ENCODE peak calls at places on chromosomes 4 and X, in six cellular contexts. Q is endodermal cell, F is GM23338, O is hepatocyte, S is PC-3, Z is GM23248. L is an unnamed sample.

GRCh38 chr4:118351851-118352827 is 664 bp downstream of the PRSS12 start:
- DNase-seq in Q (peak; percentile 84), F (peak; percentile 65), O (peak; percentile 45), S (no peak), Z (peak; percentile 50), L (peak; percentile 57)

GRCh38 chr4:152165146-152165545 is 370.7 kb downstream of the FBXW7 start:
- DNase-seq in Q (peak; percentile 78), F (peak; percentile 69), O (no peak), S (peak; percentile 10), Z (peak; percentile 30), L (no peak)

GRCh38 chr4:150297861-150298474 is 219.7 kb downstream of the DCLK2 start:
- DNase-seq in Q (peak; percentile 70), F (peak; percentile 70), O (peak; percentile 68), S (peak; percentile 76), Z (peak; percentile 71), L (no peak)

GRCh38 chrX:97060019-97060418 is 176.3 kb downstream of the RPA4 start:
- DNase-seq in Q (peak; percentile 85), F (peak; percentile 51), O (no peak), S (no peak), Z (no peak), L (no peak)

GRCh38 chr4:3317656-3318211 is 24.9 kb downstream of the RGS12 start:
- DNase-seq in Q (peak; percentile 40), F (no peak), O (no peak), S (no peak), Z (no peak), L (no peak)

GRCh38 chrX:154082396-154083133 is 15.0 kb downstream of the MECP2 start:
- DNase-seq in Q (no peak), F (no peak), O (peak; percentile 29), S (peak; percentile 36), Z (peak; percentile 79), L (peak; percentile 39)

GRCh38 chr4:120132935-120133334 is 66.3 kb upstream of the MAD2L1 start:
- DNase-seq in Q (no peak), F (no peak), O (no peak), S (peak; percentile 15), Z (no peak), L (no peak)

GRCh38 chr4:15006416-15007024 is 4.2 kb downstream of the CPEB2 start:
- DNase-seq in Q (no peak), F (no peak), O (no peak), S (peak; percentile 14), Z (peak; percentile 42), L (no peak)

GRCh38 chr4:140986045-140986444 is 147.2 kb downstream of the RNF150 start:
- DNase-seq in Q (no peak), F (no peak), O (no peak), S (no peak), Z (no peak), L (no peak)

GRCh38 chr4:45662996-45663395 is 460.9 kb downstream of the GABRG1 start:
- DNase-seq in Q (no peak), F (peak; percentile 9), O (peak; percentile 39), S (peak; percentile 46), Z (peak; percentile 83), L (peak; percentile 71)

GRCh38 chr4:78776729-78777555 is 792 bp downstream of the BMP2K start:
- DNase-seq in Q (peak; percentile 79), F (peak; percentile 63), O (peak; percentile 60), S (peak; percentile 74), Z (peak; percentile 90), L (peak; percentile 73)

GRCh38 chr4:78772526-78773084 is 3.5 kb upstream of the BMP2K start:
- DNase-seq in Q (no peak), F (no peak), O (no peak), S (no peak), Z (no peak), L (no peak)

GRCh38 chr4:78776031-78776728 is at the start of gene BMP2K:
- DNase-seq in Q (peak; percentile 95), F (peak; percentile 89), O (peak; percentile 93), S (peak; percentile 62), Z (peak; percentile 89), L (peak; percentile 77)

GRCh38 chr4:78775278-78776030 is 696 bp upstream of the BMP2K start:
- DNase-seq in Q (peak; percentile 95), F (peak; percentile 88), O (peak; percentile 93), S (peak; percentile 65), Z (peak; percentile 88), L (peak; percentile 74)

DNA sequence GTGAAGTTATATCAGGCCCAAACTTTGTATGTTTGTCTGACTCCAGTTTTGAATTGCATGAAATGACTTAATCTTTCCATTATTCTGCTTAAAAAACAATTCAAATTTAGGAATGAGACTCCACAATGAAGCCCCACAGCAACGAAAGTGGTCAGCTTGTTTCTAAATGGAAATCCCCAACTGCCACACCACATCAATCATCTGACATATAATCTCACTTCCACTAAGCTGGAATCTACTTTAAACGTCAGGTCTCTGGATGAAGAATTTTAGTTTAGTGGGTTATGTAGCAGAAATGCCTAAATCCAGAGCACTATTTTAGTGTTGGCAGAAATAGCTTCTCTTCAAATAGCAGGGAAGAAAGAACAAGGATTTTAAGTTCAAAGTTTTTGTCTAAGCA is 1.8 kb upstream of the BMP2K start:
- DNase-seq in Q (no peak), F (no peak), O (no peak), S (no peak), Z (no peak), L (no peak)
- H3K4me3 ChIP-seq in Q (peak overlapping the region; percentile 86), F (no peak overlapping the region), O (no peak overlapping the region), S (no peak overlapping the region), Z (no peak overlapping the region), L (no peak overlapping the region)

GRCh38 chrX:30301203-30301602 is 8.0 kb downstream of the NR0B1 start:
- DNase-seq in Q (no peak), F (peak; percentile 3), O (no peak), S (no peak), Z (no peak), L (no peak)

GRCh38 chrX:30304866-30305265 is 4.3 kb downstream of the NR0B1 start:
- DNase-seq in Q (no peak), F (no peak), O (no peak), S (peak; percentile 76), Z (no peak), L (no peak)

GRCh38 chrX:30296408-30297254 is 12.6 kb downstream of the NR0B1 start:
- DNase-seq in Q (no peak), F (no peak), O (no peak), S (peak; percentile 29), Z (no peak), L (no peak)

GRCh38 chrX:30302957-30303356 is 6.2 kb downstream of the NR0B1 start:
- DNase-seq in Q (peak; percentile 42), F (no peak), O (no peak), S (peak; percentile 48), Z (peak; percentile 72), L (peak; percentile 20)

DNA sequence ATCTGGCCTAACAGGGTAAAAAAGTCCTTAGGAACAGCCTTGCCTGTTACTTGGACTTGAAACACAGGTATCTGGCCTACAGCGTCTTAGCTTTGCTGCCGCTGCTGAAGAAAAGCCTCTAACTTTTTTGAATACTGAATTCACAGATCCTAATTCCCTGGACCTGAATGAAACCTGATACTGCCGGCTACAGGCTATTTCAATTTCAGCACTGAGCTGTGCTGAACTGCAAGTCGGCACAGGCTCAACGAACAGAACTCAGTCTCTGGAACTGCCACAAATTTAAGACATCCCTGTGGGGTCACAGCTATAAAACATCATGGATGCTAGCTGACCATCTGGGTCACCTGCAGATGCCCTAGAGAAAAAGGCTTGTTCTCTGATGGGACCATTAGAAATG is 7.2 kb downstream of the NR0B1 start:
- DNase-seq in Q (peak; percentile 35), F (peak; percentile 2), O (peak; percentile 10), S (peak; percentile 48), Z (peak; percentile 42), L (no peak)
- H3K4me3 ChIP-seq in Q (no peak overlapping the region), F (no peak overlapping the region), O (no peak overlapping the region), S (peak overlapping the region; percentile 30), Z (no peak overlapping the region), L (no peak overlapping the region)

DNA sequence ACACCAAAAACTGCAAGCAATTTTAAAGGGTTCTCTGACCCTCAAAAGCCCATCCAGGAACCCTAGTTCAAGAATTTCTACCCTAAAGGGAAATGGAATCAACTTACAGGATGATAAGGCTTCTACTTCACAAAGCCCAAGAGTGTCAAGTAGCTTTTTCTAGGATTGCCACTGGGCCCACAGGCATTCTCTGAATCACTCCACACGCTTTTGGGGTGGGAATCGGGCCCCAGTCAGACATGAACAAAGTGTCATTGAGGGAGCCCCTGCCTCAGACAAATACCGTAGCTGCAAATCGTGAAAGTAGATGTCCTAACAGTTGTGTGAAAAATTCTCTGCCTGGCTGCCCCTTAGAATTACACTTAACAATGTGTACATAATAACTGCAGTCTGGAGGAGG is 36.8 kb downstream of the CHRDL1 start:
- DNase-seq in Q (no peak), F (no peak), O (no peak), S (no peak), Z (no peak), L (no peak)
- H3K4me3 ChIP-seq in Q (no peak overlapping the region), F (no peak overlapping the region), O (no peak overlapping the region), S (no peak overlapping the region), Z (no peak overlapping the region), L (no peak overlapping the region)

GRCh38 chrX:101483705-101484104 is 1.6 kb upstream of the ARMCX4 start:
- DNase-seq in Q (peak; percentile 51), F (peak; percentile 61), O (no peak), S (no peak), Z (no peak), L (no peak)

GRCh38 chrX:101488796-101489195 is 3.5 kb downstream of the ARMCX4 start:
- DNase-seq in Q (no peak), F (no peak), O (no peak), S (no peak), Z (no peak), L (no peak)

GRCh38 chrX:101482296-101482695 is 3.0 kb upstream of the ARMCX4 start:
- DNase-seq in Q (no peak), F (no peak), O (no peak), S (no peak), Z (peak; percentile 7), L (no peak)

GRCh38 chrX:101485212-101486064 is at the start of gene ARMCX4:
- DNase-seq in Q (peak; percentile 88), F (peak; percentile 76), O (peak; percentile 79), S (no peak), Z (peak; percentile 76), L (peak; percentile 3)
- H3K4me3 ChIP-seq in Q (peak within 1 kb of the TSS; percentile 84), F (peak within 1 kb of the TSS; percentile 63), O (peak within 1 kb of the TSS; percentile 52), S (no peak within 1 kb of the TSS), Z (peak within 1 kb of the TSS; percentile 80), L (no peak within 1 kb of the TSS)

DNA sequence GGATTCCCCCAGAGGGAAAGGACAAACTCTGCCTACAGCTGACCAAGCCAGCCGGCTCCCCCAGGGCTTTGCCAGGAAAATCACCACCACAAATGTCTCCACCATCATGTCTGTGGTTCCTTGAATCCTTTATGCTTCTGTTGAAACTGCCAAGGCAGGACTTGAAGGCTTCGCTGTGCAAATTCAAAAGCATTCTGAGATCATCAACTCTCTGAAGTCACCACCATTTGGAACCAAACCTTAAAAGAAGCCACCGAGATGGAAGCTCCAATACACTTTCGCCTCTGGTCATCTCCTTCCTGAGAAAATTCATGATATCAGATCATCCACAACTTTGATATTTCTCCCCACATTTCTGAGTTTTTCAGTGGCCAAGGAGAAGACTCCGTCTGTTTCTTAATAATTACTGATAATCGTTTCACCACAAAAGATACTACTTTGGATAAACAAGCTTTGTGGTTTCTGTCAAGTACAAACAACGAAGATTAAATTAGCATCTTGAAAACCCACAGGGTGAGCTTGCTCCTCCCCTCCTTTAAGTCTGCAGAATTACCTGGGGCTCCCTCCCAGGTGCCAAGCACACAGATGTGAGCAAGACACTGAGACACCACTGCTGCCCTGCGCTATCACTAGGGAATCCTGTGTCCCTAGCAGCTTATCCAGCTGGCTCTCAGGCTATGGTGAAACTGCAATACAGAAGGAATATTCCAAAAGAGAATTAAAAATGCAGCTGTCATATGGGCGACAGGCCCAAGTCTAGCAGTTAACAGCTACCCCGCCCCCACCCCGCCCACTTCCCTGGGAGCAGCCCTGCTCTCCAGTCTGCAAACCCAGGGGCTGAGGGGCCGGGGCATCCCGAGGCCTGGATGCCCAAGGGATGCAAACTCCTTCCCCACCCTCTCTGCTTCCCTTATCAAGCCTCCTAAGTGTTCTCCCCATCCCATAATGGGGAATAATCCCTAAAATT is 125.0 kb upstream of the TBL1X start:
- DNase-seq in Q (peak; percentile 63), F (no peak), O (no peak), S (no peak), Z (peak; percentile 19), L (no peak)
- H3K4me3 ChIP-seq in Q (no peak overlapping the region), F (no peak overlapping the region), O (no peak overlapping the region), S (no peak overlapping the region), Z (no peak overlapping the region), L (no peak overlapping the region)